ENCODE peak calls at places on chromosomes 5 and 9, in four cellular contexts. One of them, this sample, is unnamed.

GRCh38 chr5:73229271-73229670 is 56.3 kb downstream of the TMEM174 start:
- DNase-seq in EL: peak; percentile 80
- DNase-seq in GM12892: no peak
- DNase-seq in caudate nucleus: no peak
- DNase-seq in this sample: no peak

GRCh38 chr5:101425345-101425744 is 522.3 kb upstream of the ST8SIA4 start:
- DNase-seq in caudate nucleus: no peak
- DNase-seq in EL: no peak
- DNase-seq in GM12892: no peak
- DNase-seq in this sample: no peak

GRCh38 chr5:115467631-115468030 is 76.9 kb downstream of the FEM1C start:
- DNase-seq in EL: no peak
- DNase-seq in caudate nucleus: no peak
- DNase-seq in GM12892: no peak
- DNase-seq in this sample: no peak

GRCh38 chr5:74866653-74867162 is 521 bp upstream of the FAM169A start:
- DNase-seq in GM12892: no peak
- DNase-seq in EL: peak; percentile 12
- DNase-seq in caudate nucleus: no peak
- DNase-seq in this sample: no peak

GRCh38 chr5:173231381-173231766 is 3.6 kb downstream of the NKX2-5 start:
- DNase-seq in EL: no peak
- DNase-seq in caudate nucleus: no peak
- DNase-seq in GM12892: no peak
- DNase-seq in this sample: no peak

GRCh38 chr9:74551266-74551665 is 54.1 kb downstream of the RORB start:
- DNase-seq in EL: no peak
- DNase-seq in caudate nucleus: no peak
- DNase-seq in GM12892: no peak
- DNase-seq in this sample: no peak

GRCh38 chr9:19720374-19720773 is 68.5 kb downstream of the SLC24A2 start:
- DNase-seq in EL: peak; percentile 15
- DNase-seq in caudate nucleus: no peak
- DNase-seq in GM12892: no peak
- DNase-seq in this sample: no peak

GRCh38 chr9:124179196-124180071 is 78.3 kb upstream of the NEK6 start:
- DNase-seq in caudate nucleus: no peak
- DNase-seq in GM12892: no peak
- DNase-seq in EL: no peak
- DNase-seq in this sample: no peak

GRCh38 chr9:13705913-13706312 is 426.4 kb upstream of the MPDZ start:
- DNase-seq in caudate nucleus: no peak
- DNase-seq in GM12892: no peak
- DNase-seq in EL: peak; percentile 38
- DNase-seq in this sample: no peak

GRCh38 chr5:124285071-124285470 is 461.4 kb downstream of the ZNF608 start:
- DNase-seq in caudate nucleus: no peak
- DNase-seq in GM12892: no peak
- DNase-seq in EL: no peak
- DNase-seq in this sample: no peak

GRCh38 chr9:109017061-109017460 is 3.8 kb upstream of the CTNNAL1 start:
- DNase-seq in caudate nucleus: no peak
- DNase-seq in EL: no peak
- DNase-seq in GM12892: no peak
- DNase-seq in this sample: no peak

GRCh38 chr5:42984307-42984706 is 55.8 kb downstream of the ANXA2R start:
- DNase-seq in GM12892: no peak
- DNase-seq in caudate nucleus: no peak
- DNase-seq in EL: peak; percentile 15
- DNase-seq in this sample: no peak

GRCh38 chr5:64180661-64181343 is 15.2 kb downstream of the RNF180 start:
- DNase-seq in caudate nucleus: no peak
- DNase-seq in GM12892: no peak
- DNase-seq in EL: peak; percentile 4
- DNase-seq in this sample: no peak

GRCh38 chr5:139561655-139562451 is 714 bp downstream of the UBE2D2 start:
- DNase-seq in caudate nucleus: no peak
- DNase-seq in EL: peak; percentile 34
- DNase-seq in GM12892: peak; percentile 44
- DNase-seq in this sample: peak; percentile 44

GRCh38 chr9:132942541-132943182 is 1.8 kb downstream of the TSC1 start:
- DNase-seq in EL: no peak
- DNase-seq in GM12892: no peak
- DNase-seq in caudate nucleus: no peak
- DNase-seq in this sample: no peak

GRCh38 chr9:133307271-133307670 is 28.7 kb downstream of the SURF6 start:
- DNase-seq in EL: no peak
- DNase-seq in GM12892: no peak
- DNase-seq in caudate nucleus: no peak
- DNase-seq in this sample: no peak

GRCh38 chr9:127566351-127567001 is 45.6 kb upstream of the STXBP1 start:
- DNase-seq in caudate nucleus: no peak
- DNase-seq in EL: no peak
- DNase-seq in GM12892: no peak
- DNase-seq in this sample: no peak

GRCh38 chr5:163456840-163457239 is 3.1 kb downstream of the NUDCD2 start:
- DNase-seq in caudate nucleus: no peak
- DNase-seq in GM12892: no peak
- DNase-seq in EL: no peak
- DNase-seq in this sample: no peak

GRCh38 chr9:136525207-136525606 is 20.6 kb downstream of the NOTCH1 start:
- DNase-seq in EL: no peak
- DNase-seq in caudate nucleus: no peak
- DNase-seq in GM12892: no peak
- DNase-seq in this sample: no peak

GRCh38 chr5:177103523-177104253 is 17.0 kb downstream of the FGFR4 start:
- DNase-seq in EL: no peak
- DNase-seq in caudate nucleus: no peak
- DNase-seq in GM12892: no peak
- DNase-seq in this sample: no peak

GRCh38 chr5:45038366-45038987 is 229.7 kb downstream of the MRPS30 start:
- DNase-seq in EL: peak; percentile 0
- DNase-seq in GM12892: no peak
- DNase-seq in caudate nucleus: no peak
- DNase-seq in this sample: peak; percentile 54

GRCh38 chr9:120916573-120916972 is 10.0 kb downstream of the TRAF1 start:
- DNase-seq in GM12892: no peak
- DNase-seq in EL: peak; percentile 63
- DNase-seq in caudate nucleus: no peak
- DNase-seq in this sample: no peak

GRCh38 chr9:111726949-111727348 is 65.5 kb downstream of the GNG10 start:
- DNase-seq in GM12892: no peak
- DNase-seq in EL: no peak
- DNase-seq in caudate nucleus: no peak
- DNase-seq in this sample: no peak

GRCh38 chr5:175809531-175810121 is 61.8 kb upstream of the CPLX2 start:
- DNase-seq in caudate nucleus: no peak
- DNase-seq in EL: peak; percentile 99
- DNase-seq in GM12892: no peak
- DNase-seq in this sample: no peak

GRCh38 chr5:132815454-132815853 is 2.4 kb downstream of the SOWAHA start:
- DNase-seq in caudate nucleus: no peak
- DNase-seq in EL: no peak
- DNase-seq in GM12892: no peak
- DNase-seq in this sample: no peak

GRCh38 chr9:28264368-28264767 is 691.1 kb upstream of the C9orf72 start:
- DNase-seq in caudate nucleus: no peak
- DNase-seq in EL: no peak
- DNase-seq in GM12892: no peak
- DNase-seq in this sample: no peak

This sample was measured in MM.1S.